ENCODE peak calls at places on chromosomes 11 and 22, in four cellular contexts. J is epithelial cell of esophagus, S is nucleus accumbens, C is NCI-H1694. P is an unnamed sample.
A peak's percentile ranks its signal among the peaks of the same experiment; 100 is the strongest.

GRCh38 chr11:72732329-72732728 is 19.9 kb downstream of the ARAP1 start:
- DNase-seq in S (no peak), C (no peak), J (no peak), P (no peak)

GRCh38 chr22:27238935-27239510 is 562.5 kb downstream of the MN1 start:
- DNase-seq in C (peak; percentile 76), S (no peak), J (peak; percentile 95), P (peak; percentile 58)

GRCh38 chr11:59756845-59757244 is 1.7 kb downstream of the STX3 start:
- DNase-seq in J (peak; percentile 85), C (no peak), S (no peak), P (peak; percentile 57)

GRCh38 chr11:8693010-8693551 is 10.5 kb downstream of the RPL27A start:
- DNase-seq in C (no peak), S (no peak), J (peak; percentile 48), P (no peak)

GRCh38 chr11:34379539-34379938 is 21.7 kb upstream of the ABTB2 start:
- DNase-seq in C (no peak), J (no peak), S (no peak), P (no peak)

GRCh38 chr11:48055292-48056132 is 75.2 kb downstream of the PTPRJ start:
- DNase-seq in S (no peak), J (peak; percentile 24), C (no peak), P (no peak)

GRCh38 chr22:24968066-24968561 is 15.6 kb downstream of the KIAA1671 start:
- DNase-seq in S (no peak), J (peak; percentile 70), C (no peak), P (peak; percentile 23)

GRCh38 chr11:128473631-128474030 is 113.7 kb downstream of the ETS1 start:
- DNase-seq in J (no peak), S (no peak), C (no peak), P (no peak)

GRCh38 chr11:71093783-71094182 is 158.6 kb downstream of the SHANK2 start:
- DNase-seq in C (no peak), S (no peak), J (no peak), P (no peak)

GRCh38 chr11:35009191-35009940 is 92.9 kb downstream of the PDHX start:
- DNase-seq in S (no peak), J (peak; percentile 88), C (no peak), P (peak; percentile 33)

GRCh38 chr11:92423133-92423532 is 198.5 kb downstream of the FAT3 start:
- DNase-seq in C (no peak), S (no peak), J (no peak), P (no peak)

GRCh38 chr22:23397008-23397617 is 183.0 kb downstream of the IGLL1 start:
- DNase-seq in S (no peak), J (no peak), C (no peak), P (no peak)

GRCh38 chr22:34761111-34761510 is 304.8 kb upstream of the ISX start:
- DNase-seq in C (no peak), J (peak; percentile 41), S (no peak), P (peak; percentile 31)

GRCh38 chr11:70064011-70064725 is 13.9 kb upstream of the ANO1 start:
- DNase-seq in S (no peak), C (no peak), J (no peak), P (no peak)

GRCh38 chr11:16612234-16612571 is 126.2 kb upstream of the C11orf58 start:
- DNase-seq in C (no peak), J (no peak), S (no peak), P (no peak)

GRCh38 chr22:36351921-36352774 is 35.6 kb downstream of the MYH9 start:
- DNase-seq in S (no peak), J (peak; percentile 73), C (no peak), P (no peak)

GRCh38 chr22:46639843-46640242 is 19.7 kb downstream of the GRAMD4 start:
- DNase-seq in S (no peak), C (no peak), J (no peak), P (peak; percentile 38)

GRCh38 chr11:73342633-73343032 is 33.6 kb upstream of the RELT start:
- DNase-seq in S (peak; percentile 29), C (no peak), J (peak; percentile 14), P (no peak)

GRCh38 chr11:40139507-40139906 is 1319.9 kb downstream of the LRRC4C start:
- DNase-seq in C (no peak), J (no peak), S (no peak), P (no peak)

GRCh38 chr11:13970986-13971385 is 8.5 kb downstream of the SPON1 start:
- DNase-seq in C (no peak), S (no peak), J (peak; percentile 32), P (no peak)

GRCh38 chr11:111846640-111847039 is 24.7 kb downstream of the ALG9 start:
- DNase-seq in C (no peak), J (peak; percentile 8), S (peak; percentile 62), P (peak; percentile 56)

GRCh38 chr11:46063138-46063537 is 58.1 kb downstream of the PHF21A start:
- DNase-seq in J (no peak), C (no peak), S (no peak), P (no peak)

GRCh38 chr22:24189249-24190158 is 8.2 kb downstream of the SUSD2 start:
- DNase-seq in C (no peak), S (peak; percentile 32), J (peak; percentile 57), P (peak; percentile 73)

GRCh38 chr11:123174196-123175183 is 20.6 kb downstream of the CLMP start:
- DNase-seq in J (peak; percentile 92), C (no peak), S (no peak), P (peak; percentile 75)

GRCh38 chr11:17976651-17977050 is 36.2 kb downstream of the SERGEF start:
- DNase-seq in J (no peak), S (no peak), C (no peak), P (no peak)

GRCh38 chr22:27245056-27245455 is 556.5 kb downstream of the MN1 start:
- DNase-seq in S (no peak), J (no peak), C (no peak), P (no peak)

GRCh38 chr11:119205080-119205479 is 1.1 kb upstream of the CBL start:
- DNase-seq in C (no peak), S (peak; percentile 11), J (no peak), P (peak; percentile 94)

GRCh38 chr22:48097723-48098122 is 1335.3 kb downstream of the TBC1D22A start:
- DNase-seq in S (no peak), J (no peak), C (no peak), P (no peak)

GRCh38 chr22:24330636-24331035 is 60.0 kb downstream of the SPECC1L start:
- DNase-seq in J (no peak), C (no peak), S (no peak), P (peak; percentile 5)

GRCh38 chr22:30044369-30044768 is 35.9 kb upstream of the HORMAD2 start:
- DNase-seq in C (no peak), J (peak; percentile 91), S (no peak), P (no peak)

P was measured in trophoblast cell.